ENCODE peak calls at places on chromosome 9, in five cellular contexts. One of them, this sample, is unnamed.

GRCh38 chr9:105141448-105142101 is 102.9 kb upstream of the SLC44A1 start:
- DNase-seq in breast epithelium: no peak
- DNase-seq in psoas muscle: no peak
- DNase-seq in CD8-positive, alpha-beta T cell: no peak
- DNase-seq in K562: no peak
- DNase-seq in this sample: no peak

GRCh38 chr9:92048924-92049625 is 66.1 kb downstream of the SPTLC1 start:
- DNase-seq in breast epithelium: no peak
- DNase-seq in CD8-positive, alpha-beta T cell: no peak
- DNase-seq in K562: no peak
- DNase-seq in psoas muscle: no peak
- DNase-seq in this sample: no peak

GRCh38 chr9:100222674-100223073 is 123.6 kb downstream of the INVS start:
- DNase-seq in breast epithelium: no peak
- DNase-seq in CD8-positive, alpha-beta T cell: no peak
- DNase-seq in K562: no peak
- DNase-seq in psoas muscle: no peak
- DNase-seq in this sample: no peak

GRCh38 chr9:6901179-6901578 is 143.4 kb downstream of the KDM4C start:
- DNase-seq in breast epithelium: no peak
- DNase-seq in K562: no peak
- DNase-seq in psoas muscle: no peak
- DNase-seq in CD8-positive, alpha-beta T cell: no peak
- DNase-seq in this sample: no peak

GRCh38 chr9:94847486-94847885 is 121.0 kb downstream of the AOPEP start:
- DNase-seq in K562: no peak
- DNase-seq in psoas muscle: no peak
- DNase-seq in breast epithelium: no peak
- DNase-seq in CD8-positive, alpha-beta T cell: no peak
- DNase-seq in this sample: no peak

GRCh38 chr9:6218099-6218502 is 2.5 kb downstream of the IL33 start:
- DNase-seq in K562: no peak
- DNase-seq in breast epithelium: no peak
- DNase-seq in CD8-positive, alpha-beta T cell: no peak
- DNase-seq in psoas muscle: no peak
- DNase-seq in this sample: no peak

GRCh38 chr9:134546231-134546731 is 95.3 kb upstream of the COL5A1 start:
- DNase-seq in K562: no peak
- DNase-seq in breast epithelium: no peak
- DNase-seq in CD8-positive, alpha-beta T cell: no peak
- DNase-seq in psoas muscle: peak; percentile 35
- DNase-seq in this sample: no peak

GRCh38 chr9:93112116-93112863 is 16.3 kb downstream of the CARD19 start:
- DNase-seq in K562: no peak
- DNase-seq in breast epithelium: no peak
- DNase-seq in psoas muscle: peak; percentile 55
- DNase-seq in CD8-positive, alpha-beta T cell: peak; percentile 18
- DNase-seq in this sample: no peak

GRCh38 chr9:112447283-112447761 is 39.3 kb upstream of the KIAA1958 start:
- DNase-seq in CD8-positive, alpha-beta T cell: no peak
- DNase-seq in breast epithelium: no peak
- DNase-seq in K562: no peak
- DNase-seq in psoas muscle: no peak
- DNase-seq in this sample: no peak

GRCh38 chr9:36074870-36075532 is 38.3 kb downstream of the RECK start:
- DNase-seq in breast epithelium: peak; percentile 71
- DNase-seq in psoas muscle: peak; percentile 74
- DNase-seq in K562: no peak
- DNase-seq in CD8-positive, alpha-beta T cell: no peak
- DNase-seq in this sample: no peak

GRCh38 chr9:89701221-89701798 is 96.5 kb downstream of the GADD45G start:
- DNase-seq in breast epithelium: no peak
- DNase-seq in CD8-positive, alpha-beta T cell: peak; percentile 74
- DNase-seq in psoas muscle: no peak
- DNase-seq in K562: no peak
- DNase-seq in this sample: peak; percentile 66

GRCh38 chr9:23769307-23769935 is 56.6 kb downstream of the ELAVL2 start:
- DNase-seq in psoas muscle: no peak
- DNase-seq in breast epithelium: peak; percentile 81
- DNase-seq in K562: no peak
- DNase-seq in CD8-positive, alpha-beta T cell: no peak
- DNase-seq in this sample: no peak

GRCh38 chr9:125932012-125932411 is 184.8 kb downstream of the PBX3 start:
- DNase-seq in CD8-positive, alpha-beta T cell: no peak
- DNase-seq in K562: no peak
- DNase-seq in breast epithelium: peak; percentile 53
- DNase-seq in psoas muscle: no peak
- DNase-seq in this sample: no peak

GRCh38 chr9:14018061-14018460 is 295.9 kb downstream of the NFIB start:
- DNase-seq in CD8-positive, alpha-beta T cell: no peak
- DNase-seq in breast epithelium: no peak
- DNase-seq in psoas muscle: no peak
- DNase-seq in K562: no peak
- DNase-seq in this sample: no peak

GRCh38 chr9:84823426-84824271 is 154.1 kb downstream of the NTRK2 start:
- DNase-seq in K562: no peak
- DNase-seq in CD8-positive, alpha-beta T cell: no peak
- DNase-seq in breast epithelium: no peak
- DNase-seq in psoas muscle: no peak
- DNase-seq in this sample: no peak

GRCh38 chr9:134223091-134223490 is 58.7 kb upstream of the RNU6ATAC start:
- DNase-seq in breast epithelium: no peak
- DNase-seq in K562: no peak
- DNase-seq in CD8-positive, alpha-beta T cell: no peak
- DNase-seq in psoas muscle: peak; percentile 4
- DNase-seq in this sample: no peak

GRCh38 chr9:123335227-123335985 is 20.6 kb upstream of the CRB2 start:
- DNase-seq in K562: no peak
- DNase-seq in psoas muscle: no peak
- DNase-seq in breast epithelium: no peak
- DNase-seq in CD8-positive, alpha-beta T cell: no peak
- DNase-seq in this sample: no peak

GRCh38 chr9:94780516-94780950 is 54.0 kb downstream of the AOPEP start:
- DNase-seq in psoas muscle: no peak
- DNase-seq in CD8-positive, alpha-beta T cell: no peak
- DNase-seq in K562: no peak
- DNase-seq in breast epithelium: no peak
- DNase-seq in this sample: no peak

GRCh38 chr9:94577036-94577435 is 16.6 kb downstream of the FBP2 start:
- DNase-seq in CD8-positive, alpha-beta T cell: no peak
- DNase-seq in K562: no peak
- DNase-seq in psoas muscle: no peak
- DNase-seq in breast epithelium: no peak
- DNase-seq in this sample: no peak

GRCh38 chr9:16873131-16873787 is 2.8 kb upstream of the BNC2 start:
- DNase-seq in breast epithelium: no peak
- DNase-seq in CD8-positive, alpha-beta T cell: no peak
- DNase-seq in psoas muscle: no peak
- DNase-seq in K562: no peak
- DNase-seq in this sample: no peak

GRCh38 chr9:76433851-76434250 is 25.1 kb upstream of the GCNT1 start:
- DNase-seq in psoas muscle: no peak
- DNase-seq in K562: no peak
- DNase-seq in CD8-positive, alpha-beta T cell: no peak
- DNase-seq in breast epithelium: no peak
- DNase-seq in this sample: no peak

GRCh38 chr9:127739614-127740322 is 4.7 kb upstream of the TOR2A start:
- DNase-seq in psoas muscle: peak; percentile 82
- DNase-seq in K562: no peak
- DNase-seq in breast epithelium: no peak
- DNase-seq in CD8-positive, alpha-beta T cell: no peak
- DNase-seq in this sample: no peak
- H3K27ac ChIP-seq in psoas muscle: peak overlapping the region; percentile 77
- H3K27ac ChIP-seq in K562: no peak overlapping the region
- H3K27ac ChIP-seq in breast epithelium: peak overlapping the region; percentile 91
- H3K27ac ChIP-seq in CD8-positive, alpha-beta T cell: no peak overlapping the region
- H3K27ac ChIP-seq in this sample: no peak overlapping the region

DNA sequence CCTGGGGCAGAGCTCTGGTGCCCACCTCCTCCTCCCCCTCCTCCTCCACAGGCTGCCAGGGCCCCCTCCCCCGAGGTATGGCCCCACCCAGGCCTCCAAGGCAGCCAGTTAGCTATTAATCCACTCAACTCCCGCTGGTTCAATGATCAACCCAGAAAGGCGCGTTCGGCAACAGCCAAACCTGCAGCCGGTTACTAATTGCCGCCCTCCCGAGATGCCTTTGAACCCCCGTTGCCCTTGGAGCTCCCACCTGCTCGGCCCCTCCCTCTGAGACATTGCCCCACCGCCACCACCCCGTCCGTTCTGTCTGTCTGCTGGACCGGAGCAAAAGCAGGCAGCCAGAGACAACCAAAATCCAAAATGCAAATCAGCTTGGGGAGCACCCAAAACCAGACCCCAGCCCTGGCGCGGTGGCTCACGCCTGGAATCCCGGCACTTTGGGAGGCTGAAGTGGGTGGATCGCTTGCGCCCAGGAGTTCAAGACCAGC is 25.8 kb downstream of the NOTCH1 start:
- DNase-seq in K562: no peak
- DNase-seq in CD8-positive, alpha-beta T cell: no peak
- DNase-seq in psoas muscle: no peak
- DNase-seq in breast epithelium: no peak
- DNase-seq in this sample: no peak
- H3K36me3 ChIP-seq in K562: peaks cover 28% of the 10 kb centered on the region
- H3K36me3 ChIP-seq in CD8-positive, alpha-beta T cell: peaks cover 24% of the 10 kb centered on the region
- H3K36me3 ChIP-seq in psoas muscle: no peaks in the 10 kb centered on the region
- H3K36me3 ChIP-seq in breast epithelium: no peaks in the 10 kb centered on the region
- H3K36me3 ChIP-seq in this sample: peaks cover 8% of the 10 kb centered on the region

GRCh38 chr9:131676431-131676972 is 63.4 kb downstream of the RAPGEF1 start:
- DNase-seq in K562: no peak
- DNase-seq in CD8-positive, alpha-beta T cell: peak; percentile 73
- DNase-seq in breast epithelium: peak; percentile 50
- DNase-seq in psoas muscle: no peak
- DNase-seq in this sample: peak; percentile 59

GRCh38 chr9:131674425-131675421 is 65.2 kb downstream of the RAPGEF1 start:
- DNase-seq in psoas muscle: no peak
- DNase-seq in K562: no peak
- DNase-seq in CD8-positive, alpha-beta T cell: no peak
- DNase-seq in breast epithelium: no peak
- DNase-seq in this sample: no peak

GRCh38 chr9:131673531-131673930 is 66.3 kb downstream of the RAPGEF1 start:
- DNase-seq in breast epithelium: no peak
- DNase-seq in CD8-positive, alpha-beta T cell: no peak
- DNase-seq in psoas muscle: no peak
- DNase-seq in K562: no peak
- DNase-seq in this sample: no peak

GRCh38 chr9:131677051-131677444 is 62.8 kb downstream of the RAPGEF1 start:
- DNase-seq in breast epithelium: no peak
- DNase-seq in K562: no peak
- DNase-seq in CD8-positive, alpha-beta T cell: no peak
- DNase-seq in psoas muscle: no peak
- DNase-seq in this sample: no peak

GRCh38 chr9:131675437-131676022 is 64.3 kb downstream of the RAPGEF1 start:
- DNase-seq in psoas muscle: no peak
- DNase-seq in K562: no peak
- DNase-seq in breast epithelium: no peak
- DNase-seq in CD8-positive, alpha-beta T cell: no peak
- DNase-seq in this sample: no peak
- H3K4me1 ChIP-seq in psoas muscle: peaks cover 95% of the 10 kb centered on the region
- H3K4me1 ChIP-seq in K562: peaks cover 10% of the 10 kb centered on the region
- H3K4me1 ChIP-seq in breast epithelium: peaks cover 16% of the 10 kb centered on the region
- H3K4me1 ChIP-seq in CD8-positive, alpha-beta T cell: peaks cover 72% of the 10 kb centered on the region
- H3K4me1 ChIP-seq in this sample: peaks cover 72% of the 10 kb centered on the region

GRCh38 chr9:108640211-108640610 is 215.6 kb downstream of the ACTL7B start:
- DNase-seq in CD8-positive, alpha-beta T cell: no peak
- DNase-seq in K562: no peak
- DNase-seq in breast epithelium: no peak
- DNase-seq in psoas muscle: no peak
- DNase-seq in this sample: no peak

GRCh38 chr9:108639736-108640135 is 216.1 kb downstream of the ACTL7B start:
- DNase-seq in psoas muscle: no peak
- DNase-seq in K562: no peak
- DNase-seq in CD8-positive, alpha-beta T cell: no peak
- DNase-seq in breast epithelium: no peak
- DNase-seq in this sample: no peak

GRCh38 chr9:108636023-108636422 is 219.8 kb downstream of the ACTL7B start:
- DNase-seq in psoas muscle: no peak
- DNase-seq in breast epithelium: no peak
- DNase-seq in CD8-positive, alpha-beta T cell: no peak
- DNase-seq in K562: no peak
- DNase-seq in this sample: no peak

GRCh38 chr9:108634669-108635462 is 220.9 kb downstream of the ACTL7B start:
- DNase-seq in breast epithelium: no peak
- DNase-seq in K562: no peak
- DNase-seq in psoas muscle: no peak
- DNase-seq in CD8-positive, alpha-beta T cell: no peak
- DNase-seq in this sample: no peak

GRCh38 chr9:108637340-108637739 is 218.4 kb downstream of the ACTL7B start:
- DNase-seq in K562: no peak
- DNase-seq in breast epithelium: no peak
- DNase-seq in CD8-positive, alpha-beta T cell: no peak
- DNase-seq in psoas muscle: no peak
- DNase-seq in this sample: no peak
- H3K27ac ChIP-seq in K562: no peak overlapping the region
- H3K27ac ChIP-seq in breast epithelium: no peak overlapping the region
- H3K27ac ChIP-seq in CD8-positive, alpha-beta T cell: no peak overlapping the region
- H3K27ac ChIP-seq in psoas muscle: no peak overlapping the region
- H3K27ac ChIP-seq in this sample: no peak overlapping the region

DNA sequence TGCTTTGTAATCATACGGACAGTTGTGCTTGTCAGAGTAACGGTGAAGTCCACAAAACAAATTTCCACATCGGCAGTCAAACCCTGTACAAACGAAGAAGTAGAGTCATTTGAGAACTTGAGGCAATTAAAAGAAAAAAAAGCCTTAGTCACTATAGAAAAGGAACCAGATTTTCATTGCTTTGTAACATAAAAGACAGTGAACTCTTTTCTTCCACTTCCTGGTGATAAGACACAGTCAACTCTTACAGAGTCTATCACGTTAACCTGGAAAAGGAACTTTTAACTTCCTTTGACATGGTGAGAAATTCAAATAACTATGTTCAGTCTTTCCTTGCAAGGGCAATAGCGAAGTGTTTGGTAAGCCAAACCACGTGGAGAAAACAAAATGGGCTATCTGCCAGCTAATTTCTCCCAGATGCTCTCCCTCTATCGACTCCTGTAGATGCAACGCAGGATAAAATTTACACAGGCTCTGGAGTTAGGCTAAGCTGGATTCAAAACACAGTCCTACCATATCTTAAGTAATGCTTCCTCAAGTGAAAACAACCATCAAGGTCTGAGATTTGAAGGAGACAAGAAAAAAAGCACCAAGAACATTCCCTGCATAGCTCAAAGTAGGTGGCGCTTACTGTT is 8.9 kb downstream of the ZFAND5 start:
- DNase-seq in breast epithelium: no peak
- DNase-seq in K562: no peak
- DNase-seq in CD8-positive, alpha-beta T cell: no peak
- DNase-seq in psoas muscle: no peak
- DNase-seq in this sample: no peak
- H3K36me3 ChIP-seq in breast epithelium: peaks cover 12% of the 10 kb centered on the region
- H3K36me3 ChIP-seq in K562: peaks cover 74% of the 10 kb centered on the region
- H3K36me3 ChIP-seq in CD8-positive, alpha-beta T cell: peaks cover 44% of the 10 kb centered on the region
- H3K36me3 ChIP-seq in psoas muscle: peaks cover 5% of the 10 kb centered on the region
- H3K36me3 ChIP-seq in this sample: peaks cover 43% of the 10 kb centered on the region

This sample was measured in CD8-positive, alpha-beta memory T cell.